ENCODE peak calls at places on chromosome 17, in six cellular contexts. One of them, this sample, is unnamed.

GRCh38 chr17:82803606-82804005 is 36.2 kb downstream of the ZNF750 start:
- DNase-seq in upper lobe of right lung: no peak
- DNase-seq in ascending aorta: no peak
- DNase-seq in CD8-positive, alpha-beta memory T cell: no peak
- DNase-seq in activated CD4-positive, alpha-beta T cell treated with anti-CD3 and anti-CD28 coated beads, Interleukin-2, amount 10 ng/mL, durations not matched to agents 7 days and 5 days: no peak
- DNase-seq in NCI-H1105: no peak
- DNase-seq in this sample: no peak

GRCh38 chr17:38451030-38451839 is 23.0 kb downstream of the ARHGAP23 start:
- DNase-seq in NCI-H1105: no peak
- DNase-seq in ascending aorta: no peak
- DNase-seq in activated CD4-positive, alpha-beta T cell treated with anti-CD3 and anti-CD28 coated beads, Interleukin-2, amount 10 ng/mL, durations not matched to agents 7 days and 5 days: no peak
- DNase-seq in CD8-positive, alpha-beta memory T cell: no peak
- DNase-seq in upper lobe of right lung: no peak
- DNase-seq in this sample: no peak

GRCh38 chr17:82859431-82860403 is 19.9 kb upstream of the ZNF750 start:
- DNase-seq in CD8-positive, alpha-beta memory T cell: peak; percentile 72
- DNase-seq in upper lobe of right lung: peak; percentile 85
- DNase-seq in ascending aorta: no peak
- DNase-seq in activated CD4-positive, alpha-beta T cell treated with anti-CD3 and anti-CD28 coated beads, Interleukin-2, amount 10 ng/mL, durations not matched to agents 7 days and 5 days: peak; percentile 71
- DNase-seq in NCI-H1105: no peak
- DNase-seq in this sample: peak; percentile 70

GRCh38 chr17:50055055-50055425 is 870 bp upstream of the ITGA3 start:
- DNase-seq in CD8-positive, alpha-beta memory T cell: peak; percentile 47
- DNase-seq in upper lobe of right lung: peak; percentile 88
- DNase-seq in activated CD4-positive, alpha-beta T cell treated with anti-CD3 and anti-CD28 coated beads, Interleukin-2, amount 10 ng/mL, durations not matched to agents 7 days and 5 days: no peak
- DNase-seq in ascending aorta: no peak
- DNase-seq in NCI-H1105: peak; percentile 57
- DNase-seq in this sample: no peak

GRCh38 chr17:57092779-57093178 is 7.7 kb downstream of the AKAP1 start:
- DNase-seq in activated CD4-positive, alpha-beta T cell treated with anti-CD3 and anti-CD28 coated beads, Interleukin-2, amount 10 ng/mL, durations not matched to agents 7 days and 5 days: no peak
- DNase-seq in upper lobe of right lung: no peak
- DNase-seq in ascending aorta: peak; percentile 90
- DNase-seq in NCI-H1105: no peak
- DNase-seq in CD8-positive, alpha-beta memory T cell: no peak
- DNase-seq in this sample: no peak

GRCh38 chr17:39777534-39778365 is 40.0 kb downstream of the GRB7 start:
- DNase-seq in CD8-positive, alpha-beta memory T cell: no peak
- DNase-seq in NCI-H1105: no peak
- DNase-seq in upper lobe of right lung: no peak
- DNase-seq in ascending aorta: no peak
- DNase-seq in activated CD4-positive, alpha-beta T cell treated with anti-CD3 and anti-CD28 coated beads, Interleukin-2, amount 10 ng/mL, durations not matched to agents 7 days and 5 days: no peak
- DNase-seq in this sample: no peak

GRCh38 chr17:65885484-65885883 is 306.4 kb downstream of the CEP112 start:
- DNase-seq in ascending aorta: no peak
- DNase-seq in NCI-H1105: no peak
- DNase-seq in activated CD4-positive, alpha-beta T cell treated with anti-CD3 and anti-CD28 coated beads, Interleukin-2, amount 10 ng/mL, durations not matched to agents 7 days and 5 days: no peak
- DNase-seq in upper lobe of right lung: no peak
- DNase-seq in CD8-positive, alpha-beta memory T cell: no peak
- DNase-seq in this sample: no peak

GRCh38 chr17:4852504-4853075 is 19.4 kb downstream of the MINK1 start:
- DNase-seq in ascending aorta: no peak
- DNase-seq in activated CD4-positive, alpha-beta T cell treated with anti-CD3 and anti-CD28 coated beads, Interleukin-2, amount 10 ng/mL, durations not matched to agents 7 days and 5 days: no peak
- DNase-seq in NCI-H1105: no peak
- DNase-seq in CD8-positive, alpha-beta memory T cell: peak; percentile 66
- DNase-seq in upper lobe of right lung: no peak
- DNase-seq in this sample: no peak

This sample was measured in CD8-positive, alpha-beta T cell.